ENCODE peak calls at places on chromosomes 12 and 14, in seven cellular contexts. D, L, O, Z, V, J and I are unnamed samples.

GRCh38 chr14:61479746-61480502 is 158.5 kb downstream of the PRKCH start:
- DNase-seq in D (no peak), L (no peak), O (no peak), Z (no peak), V (peak; percentile 65), J (no peak), I (no peak)

GRCh38 chr12:76777765-76778216 is 13.9 kb downstream of the ZDHHC17 start:
- DNase-seq in D (no peak), L (no peak), O (peak; percentile 85), Z (no peak), V (no peak), J (no peak), I (no peak)

GRCh38 chr12:31011336-31011735 is 62.3 kb upstream of the DDX11 start:
- DNase-seq in D (no peak), L (no peak), O (no peak), Z (no peak), V (no peak), J (no peak), I (no peak)

GRCh38 chr12:67977668-67978067 is 11.6 kb upstream of the IFNG-AS1 start:
- DNase-seq in D (no peak), L (no peak), O (no peak), Z (no peak), V (no peak), J (no peak), I (no peak)

GRCh38 chr14:24816011-24816928 is 182.3 kb upstream of the GZMB start:
- DNase-seq in D (peak; percentile 54), L (peak; percentile 20), O (no peak), Z (no peak), V (peak; percentile 37), J (no peak), I (no peak)

GRCh38 chr14:89473569-89473968 is 56.5 kb upstream of the FOXN3 start:
- DNase-seq in D (no peak), L (peak; percentile 23), O (no peak), Z (no peak), V (no peak), J (no peak), I (no peak)

GRCh38 chr12:121079736-121080272 is 40.8 kb upstream of the OASL start:
- DNase-seq in D (no peak), L (no peak), O (no peak), Z (no peak), V (no peak), J (peak; percentile 30), I (no peak)

GRCh38 chr12:103930787-103931536 is 752 bp downstream of the HSP90B1 start:
- DNase-seq in D (no peak), L (peak; percentile 63), O (peak; percentile 81), Z (peak; percentile 22), V (peak; percentile 68), J (no peak), I (peak; percentile 20)

GRCh38 chr12:12032260-12032761 is 38.4 kb upstream of the BCL2L14 start:
- DNase-seq in D (no peak), L (no peak), O (no peak), Z (no peak), V (no peak), J (peak; percentile 58), I (no peak)

GRCh38 chr14:73245401-73246325 is 8.4 kb downstream of the PAPLN start:
- DNase-seq in D (no peak), L (no peak), O (peak; percentile 92), Z (peak; percentile 35), V (no peak), J (peak; percentile 84), I (peak; percentile 21)

GRCh38 chr12:21773263-21773741 is 1.2 kb downstream of the KCNJ8 start:
- DNase-seq in D (no peak), L (peak; percentile 31), O (peak; percentile 59), Z (no peak), V (peak; percentile 48), J (peak; percentile 95), I (no peak)

GRCh38 chr12:55188573-55188972 is 32.3 kb upstream of the OR10A7 start:
- DNase-seq in D (no peak), L (no peak), O (no peak), Z (no peak), V (no peak), J (no peak), I (no peak)

GRCh38 chr14:92649934-92650545 is 98.4 kb downstream of the LGMN start:
- DNase-seq in D (no peak), L (peak; percentile 97), O (no peak), Z (no peak), V (peak; percentile 85), J (no peak), I (no peak)

GRCh38 chr14:32998433-32998832 is 59.8 kb downstream of the NPAS3 start:
- DNase-seq in D (no peak), L (peak; percentile 36), O (peak; percentile 66), Z (no peak), V (peak; percentile 54), J (no peak), I (no peak)

GRCh38 chr12:59911516-59911915 is 315.7 kb downstream of the SLC16A7 start:
- DNase-seq in D (peak; percentile 46), L (no peak), O (no peak), Z (no peak), V (no peak), J (no peak), I (no peak)

GRCh38 chr14:44529026-44529425 is 21.9 kb upstream of the FSCB start:
- DNase-seq in D (no peak), L (peak; percentile 0), O (no peak), Z (no peak), V (no peak), J (no peak), I (no peak)